ENCODE peak calls at places on chromosomes 1 and 21, in five cellular contexts. N, I, B, K and G are unnamed samples.

GRCh38 chr21:17466166-17466565 is 46.7 kb upstream of the CXADR start:
- DNase-seq in I (no peak), N (no peak), B (no peak), K (no peak), G (no peak)

GRCh38 chr1:229015791-229016190 is 255.1 kb upstream of the RAB4A start:
- DNase-seq in K (no peak), N (no peak), I (no peak), B (no peak), G (no peak)

GRCh38 chr1:93845554-93846150 is 33.4 kb downstream of the DNTTIP2 start:
- DNase-seq in N (no peak), I (no peak), K (no peak), B (no peak), G (no peak)

GRCh38 chr1:29390075-29390474 is 153.8 kb downstream of the PTPRU start:
- DNase-seq in B (no peak), I (no peak), K (no peak), N (no peak), G (no peak)

GRCh38 chr1:95116666-95117206 is 419 bp upstream of the TLCD4 start:
- DNase-seq in N (peak), K (peak), I (no peak), B (peak), G (peak)

GRCh38 chr1:213429642-213430041 is 378.6 kb downstream of the RPS6KC1 start:
- DNase-seq in I (no peak), K (no peak), B (no peak), N (no peak), G (no peak)

GRCh38 chr1:235296729-235297128 is 31.2 kb downstream of the ARID4B start:
- DNase-seq in I (no peak), N (no peak), K (no peak), B (no peak), G (no peak)

GRCh38 chr1:161071886-161072371 is 2.2 kb upstream of the ARHGAP30 start:
- DNase-seq in B (peak), K (peak), I (no peak), N (peak), G (peak)

GRCh38 chr1:157198619-157199420 is 60.6 kb upstream of the ETV3 start:
- DNase-seq in I (no peak), K (no peak), N (no peak), B (peak), G (no peak)

GRCh38 chr1:200075938-200076546 is 48.5 kb downstream of the NR5A2 start:
- DNase-seq in B (no peak), I (peak), K (no peak), N (no peak), G (no peak)

GRCh38 chr1:225508538-225509375 is 80.9 kb upstream of the LBR start:
- DNase-seq in B (no peak), I (peak), N (no peak), K (no peak), G (no peak)

GRCh38 chr1:65998763-65999583 is 206.3 kb downstream of the PDE4B start:
- DNase-seq in I (no peak), N (no peak), B (no peak), K (no peak), G (no peak)

GRCh38 chr1:3904006-3904842 is 4.2 kb upstream of the C1orf174 start:
- DNase-seq in K (no peak), N (no peak), B (no peak), I (no peak), G (no peak)

GRCh38 chr21:31604591-31605190 is 54.8 kb upstream of the SOD1 start:
- DNase-seq in N (peak), K (no peak), I (peak), B (peak), G (peak)

GRCh38 chr1:229848762-229849677 is 218.0 kb upstream of the GALNT2 start:
- DNase-seq in K (no peak), N (peak), I (peak), B (no peak), G (peak)

GRCh38 chr1:94873520-94874351 is 53.2 kb downstream of the CNN3 start:
- DNase-seq in N (peak), I (no peak), B (no peak), K (peak), G (no peak)

GRCh38 chr1:44557756-44558155 is 116.5 kb downstream of the TMEM53 start:
- DNase-seq in N (no peak), B (no peak), I (no peak), K (no peak), G (no peak)

GRCh38 chr1:30977105-30977504 is 68.5 kb upstream of the SDC3 start:
- DNase-seq in K (no peak), I (no peak), B (no peak), N (no peak), G (no peak)

GRCh38 chr1:207867136-207868081 is 43.5 kb downstream of the CD34 start:
- DNase-seq in K (peak), N (no peak), B (peak), I (no peak), G (no peak)

GRCh38 chr1:25168193-25169071 is 63.9 kb downstream of the SYF2 start:
- DNase-seq in N (no peak), K (no peak), B (no peak), I (no peak), G (no peak)

GRCh38 chr21:37619464-37619974 is 252.9 kb downstream of the DYRK1A start:
- DNase-seq in K (peak), N (no peak), B (no peak), I (no peak), G (no peak)

GRCh38 chr1:56910441-56910985 is 55.3 kb downstream of the C8B start:
- DNase-seq in N (no peak), I (no peak), B (no peak), K (no peak), G (no peak)

GRCh38 chr1:109395602-109396512 is 1.9 kb downstream of the SORT1 start:
- DNase-seq in K (no peak), B (no peak), I (no peak), N (peak), G (no peak)

GRCh38 chr1:109914587-109915240 is 4.1 kb downstream of the CSF1 start:
- DNase-seq in B (no peak), I (peak), N (no peak), K (no peak), G (no peak)

GRCh38 chr1:79603862-79604261 is 597.3 kb upstream of the ADGRL4 start:
- DNase-seq in K (no peak), I (peak), N (no peak), B (no peak), G (no peak)

GRCh38 chr1:110203021-110203661 is 7.0 kb upstream of the KCNC4 start:
- DNase-seq in N (peak), I (no peak), K (no peak), B (peak), G (peak)

GRCh38 chr1:183873642-183874041 is 68.7 kb downstream of the RGL1 start:
- DNase-seq in N (peak), K (no peak), I (no peak), B (no peak), G (peak)

GRCh38 chr1:16006552-16007485 is 2.8 kb downstream of the SRARP start:
- DNase-seq in B (no peak), I (no peak), N (no peak), K (no peak), G (no peak)

GRCh38 chr1:1677718-1678580 is 14.6 kb downstream of the SLC35E2B start:
- DNase-seq in K (peak), N (no peak), I (no peak), B (no peak), G (peak)

GRCh38 chr21:41446571-41446970 is 20.5 kb downstream of the MX1 start:
- DNase-seq in N (no peak), B (no peak), K (no peak), I (no peak), G (no peak)

GRCh38 chr1:203291201-203292096 is 13.9 kb upstream of the BTG2 start:
- DNase-seq in K (peak), I (no peak), B (no peak), N (no peak), G (no peak)

GRCh38 chr1:20729990-20730689 is 2.4 kb downstream of the SH2D5 start:
- DNase-seq in I (no peak), N (no peak), K (peak), B (no peak), G (no peak)
- H3K4me3 ChIP-seq in I (no peak), N (no peak), K (no peak), B (no peak), G (no peak)

GRCh38 chr1:248871837-248872401 is 13.0 kb upstream of the ZNF692 start:
- DNase-seq in B (no peak), K (no peak), I (no peak), N (no peak), G (no peak)
- H3K4me3 ChIP-seq in B (no peak), K (peak), I (peak), N (peak), G (no peak)

GRCh38 chr1:46800742-46801141 is 1.9 kb downstream of the CYP4B1 start:
- DNase-seq in K (no peak), N (no peak), I (no peak), B (peak), G (no peak)

GRCh38 chr1:46804027-46804889 is 5.4 kb downstream of the CYP4B1 start:
- DNase-seq in B (no peak), N (no peak), K (no peak), I (no peak), G (no peak)

GRCh38 chr1:46801323-46802055 is 2.6 kb downstream of the CYP4B1 start:
- DNase-seq in I (no peak), N (no peak), B (peak), K (no peak), G (no peak)

GRCh38 chr1:46802901-46803574 is 4.2 kb downstream of the CYP4B1 start:
- DNase-seq in I (no peak), K (no peak), N (no peak), B (no peak), G (no peak)

DNA sequence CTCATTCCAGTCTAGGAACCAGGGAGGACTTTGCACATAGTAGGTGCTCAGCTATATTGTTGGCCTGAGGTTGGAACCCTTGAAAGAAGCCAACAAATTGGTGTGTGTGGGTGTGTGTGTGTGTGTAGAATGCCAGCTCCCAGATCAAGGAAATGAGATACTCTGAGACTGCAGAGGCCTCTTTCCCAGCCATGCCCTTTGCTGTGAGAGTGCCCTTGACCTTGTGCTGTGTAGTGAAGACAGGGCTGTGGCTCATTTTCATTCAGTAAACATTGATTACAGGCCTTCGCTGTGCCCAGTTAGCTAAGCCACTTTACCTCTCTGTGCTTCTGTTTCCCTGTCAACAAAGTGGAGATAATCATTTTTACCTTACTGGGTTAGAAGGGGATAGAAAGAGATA is 3.2 kb downstream of the CYP4B1 start:
- DNase-seq in B (peak), I (no peak), N (no peak), K (no peak), G (no peak)
- H3K4me3 ChIP-seq in B (no peak), I (no peak), N (no peak), K (peak), G (no peak)

DNA sequence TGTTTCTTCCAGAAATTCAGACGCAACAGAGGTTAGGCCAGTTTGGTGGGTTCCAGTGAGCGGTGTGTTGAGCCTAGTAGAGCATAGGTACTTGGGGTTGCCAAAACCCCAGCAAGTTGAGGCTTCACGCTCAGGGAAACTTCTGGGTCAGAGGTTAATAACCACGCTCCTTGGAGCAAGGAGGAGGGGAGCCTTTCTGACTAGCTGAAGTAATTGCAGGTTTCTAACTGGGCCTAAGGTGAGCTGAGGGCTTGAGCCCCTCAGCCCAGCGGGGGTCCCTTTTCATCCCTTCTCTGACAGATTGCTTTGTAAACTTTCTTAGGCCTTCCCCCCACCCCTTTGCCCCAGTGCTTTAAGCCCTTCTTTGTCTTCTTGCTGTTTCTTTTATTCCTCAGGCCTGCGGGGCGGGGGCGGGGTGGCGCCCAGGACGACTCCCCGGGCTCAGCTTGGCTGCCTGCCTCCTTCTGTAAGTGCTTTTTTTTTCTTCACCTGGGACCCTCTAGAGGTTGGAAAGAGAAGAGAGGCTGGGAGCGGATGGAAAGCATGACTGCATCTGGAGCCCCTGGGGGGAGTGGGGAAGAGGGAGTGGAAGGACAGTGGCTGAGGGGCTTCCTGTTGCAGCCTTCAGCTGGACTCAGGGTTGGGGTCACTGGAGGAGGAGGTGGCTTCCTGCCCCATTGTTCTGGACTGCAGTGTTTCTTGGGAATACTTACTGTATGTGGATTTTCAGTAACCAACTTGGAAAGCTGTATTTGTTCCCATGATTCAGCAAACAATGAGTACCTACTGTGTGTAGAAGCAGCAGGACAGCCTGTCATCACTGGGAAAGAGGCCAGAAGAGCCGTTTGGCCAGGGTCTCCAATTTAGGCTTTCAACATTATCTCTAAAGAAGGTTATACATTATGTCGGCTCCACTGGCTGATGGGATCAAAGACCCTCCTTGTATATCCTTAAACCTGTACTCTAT is 1.4 kb upstream of the ZNF436 start:
- DNase-seq in I (no peak), B (no peak), N (peak), K (no peak), G (no peak)
- H3K4me3 ChIP-seq in I (no peak), B (no peak), N (peak), K (peak), G (no peak)

DNA sequence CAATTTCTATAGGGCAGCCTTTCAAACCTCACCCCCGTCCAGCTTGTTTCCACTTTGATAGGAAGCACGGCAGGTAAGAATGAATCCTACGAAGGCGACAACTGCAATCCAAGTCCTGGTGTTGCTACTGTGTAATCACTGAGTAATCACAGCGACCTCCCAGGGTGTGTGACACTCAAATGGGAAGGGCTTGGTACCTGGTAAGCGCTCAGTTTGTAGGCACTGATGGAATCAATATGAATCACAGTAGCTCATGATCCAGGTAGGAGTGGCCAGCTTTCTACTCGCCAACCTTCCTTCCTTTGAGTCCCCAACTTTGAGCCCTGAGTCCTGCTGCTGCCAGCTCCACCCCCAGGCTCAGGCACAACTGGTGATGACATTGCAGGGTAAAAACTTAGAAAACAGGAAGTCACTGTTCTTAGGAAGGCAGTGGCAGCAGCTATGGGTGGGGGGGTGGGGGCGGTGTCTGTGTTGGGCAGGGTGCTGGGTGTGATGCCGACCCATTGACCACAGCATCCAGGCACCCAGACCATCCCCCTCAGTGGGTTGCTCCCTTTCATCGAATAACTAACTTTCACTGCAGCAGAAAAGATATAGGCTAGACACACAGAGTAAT is 70.7 kb downstream of the CD247 start:
- DNase-seq in B (no peak), K (no peak), N (no peak), I (no peak), G (no peak)
- H3K4me3 ChIP-seq in B (no peak), K (no peak), N (no peak), I (no peak), G (no peak)

DNA sequence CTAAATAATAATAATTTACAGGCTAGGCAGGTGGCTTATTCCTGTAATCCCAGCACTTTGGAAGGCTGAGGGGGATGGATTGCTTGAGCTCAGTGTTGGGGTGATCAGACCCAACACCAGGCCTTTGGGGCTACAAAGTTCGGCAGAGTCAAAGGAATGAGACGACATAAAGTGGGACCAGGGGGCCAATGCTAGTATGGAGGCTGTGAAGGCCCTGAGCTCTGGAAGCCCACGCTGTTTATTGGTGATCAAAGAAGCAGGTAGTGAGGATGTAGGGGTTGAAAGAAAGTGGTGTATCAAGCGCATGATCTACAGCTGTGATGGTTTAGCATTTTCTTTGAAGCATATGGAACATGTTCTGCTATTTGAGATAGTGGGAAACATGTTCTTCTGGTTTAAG is 5.6 kb downstream of the BTBD8 start:
- DNase-seq in B (no peak), I (no peak), K (no peak), N (peak), G (no peak)
- H3K4me3 ChIP-seq in B (no peak), I (no peak), K (no peak), N (no peak), G (no peak)

DNA sequence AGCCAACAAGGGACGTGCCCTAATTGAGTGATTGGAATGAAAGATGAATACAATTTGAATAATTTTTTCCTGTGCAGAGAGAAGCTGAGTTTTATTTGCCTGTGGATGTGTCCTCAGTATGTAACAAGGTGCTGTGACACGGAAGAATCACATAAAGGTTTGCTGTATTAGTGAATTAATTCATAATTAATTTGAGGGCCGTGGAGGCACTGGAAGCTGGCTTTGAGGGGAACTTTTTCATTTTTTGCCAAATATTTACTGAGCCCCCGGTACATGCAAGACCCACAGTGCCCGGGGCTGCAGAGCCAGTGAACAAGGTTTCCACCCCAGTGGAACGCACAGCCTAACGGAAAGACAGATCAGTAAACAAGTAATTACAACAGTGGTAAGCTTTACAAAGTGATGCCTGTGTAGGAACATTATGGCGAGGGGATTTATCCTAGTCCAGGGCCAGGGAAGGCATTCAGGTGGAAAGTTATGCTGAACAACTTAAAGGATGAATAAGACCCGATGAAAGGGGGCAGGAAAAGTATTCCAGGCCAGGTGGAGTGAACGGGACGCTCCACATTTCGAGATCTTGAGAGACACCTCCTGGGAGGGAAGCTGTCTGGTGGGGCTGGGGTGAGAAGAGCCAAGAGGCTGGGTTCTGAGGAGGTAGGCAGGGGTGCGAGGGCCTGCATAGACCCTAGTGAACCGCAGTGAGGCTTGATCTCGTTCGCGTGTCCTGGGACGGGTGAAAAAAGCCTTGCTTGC is 773 bp upstream of the RCC2 start:
- DNase-seq in B (no peak), K (no peak), N (no peak), I (no peak), G (no peak)
- H3K4me3 ChIP-seq in B (no peak), K (peak), N (peak), I (peak), G (peak)